ENCODE peak calls at places on chromosomes 5 and 9, in nine cellular contexts. One of them, this sample, is unnamed.

GRCh38 chr9:18795947-18796705 is 236.9 kb downstream of the SAXO1 start:
- DNase-seq in NCI-H2029 treated with DMSO at 0.1 percent for 48 hours: no peak
- DNase-seq in type B pancreatic cell: no peak
- DNase-seq in heart right ventricle: no peak
- DNase-seq in psoas muscle: no peak
- DNase-seq in fibroblast of mammary gland: peak
- DNase-seq in NCI-H1105 treated with DMSO at 0.1 percent for 48 hours: no peak
- DNase-seq in tibial artery: no peak
- DNase-seq in ACHN: no peak
- DNase-seq in this sample: no peak

GRCh38 chr5:149820536-149821503 is 90.7 kb downstream of the PPARGC1B start:
- DNase-seq in type B pancreatic cell: no peak
- DNase-seq in ACHN: no peak
- DNase-seq in fibroblast of mammary gland: no peak
- DNase-seq in heart right ventricle: no peak
- DNase-seq in NCI-H2029 treated with DMSO at 0.1 percent for 48 hours: no peak
- DNase-seq in NCI-H1105 treated with DMSO at 0.1 percent for 48 hours: no peak
- DNase-seq in psoas muscle: no peak
- DNase-seq in tibial artery: no peak
- DNase-seq in this sample: no peak

GRCh38 chr9:129685220-129685932 is 19.9 kb downstream of the PRRX2 start:
- DNase-seq in NCI-H1105 treated with DMSO at 0.1 percent for 48 hours: no peak
- DNase-seq in fibroblast of mammary gland: peak
- DNase-seq in tibial artery: no peak
- DNase-seq in ACHN: peak
- DNase-seq in type B pancreatic cell: no peak
- DNase-seq in psoas muscle: no peak
- DNase-seq in heart right ventricle: no peak
- DNase-seq in NCI-H2029 treated with DMSO at 0.1 percent for 48 hours: no peak
- DNase-seq in this sample: peak

GRCh38 chr5:127011961-127012644 is 18.3 kb downstream of the MARCHF3 start:
- DNase-seq in fibroblast of mammary gland: no peak
- DNase-seq in psoas muscle: no peak
- DNase-seq in ACHN: peak
- DNase-seq in heart right ventricle: no peak
- DNase-seq in tibial artery: no peak
- DNase-seq in NCI-H2029 treated with DMSO at 0.1 percent for 48 hours: no peak
- DNase-seq in NCI-H1105 treated with DMSO at 0.1 percent for 48 hours: no peak
- DNase-seq in type B pancreatic cell: no peak
- DNase-seq in this sample: no peak

GRCh38 chr5:141489841-141490240 is 960 bp downstream of the PCDHGC5 start:
- DNase-seq in NCI-H1105 treated with DMSO at 0.1 percent for 48 hours: no peak
- DNase-seq in NCI-H2029 treated with DMSO at 0.1 percent for 48 hours: no peak
- DNase-seq in ACHN: no peak
- DNase-seq in fibroblast of mammary gland: no peak
- DNase-seq in heart right ventricle: no peak
- DNase-seq in type B pancreatic cell: no peak
- DNase-seq in tibial artery: no peak
- DNase-seq in psoas muscle: no peak
- DNase-seq in this sample: no peak

GRCh38 chr5:9927106-9927505 is 297.0 kb upstream of the TAS2R1 start:
- DNase-seq in type B pancreatic cell: no peak
- DNase-seq in NCI-H2029 treated with DMSO at 0.1 percent for 48 hours: no peak
- DNase-seq in ACHN: no peak
- DNase-seq in psoas muscle: no peak
- DNase-seq in tibial artery: no peak
- DNase-seq in NCI-H1105 treated with DMSO at 0.1 percent for 48 hours: no peak
- DNase-seq in fibroblast of mammary gland: no peak
- DNase-seq in heart right ventricle: no peak
- DNase-seq in this sample: no peak

GRCh38 chr5:37730896-37731455 is 108.9 kb downstream of the GDNF start:
- DNase-seq in NCI-H1105 treated with DMSO at 0.1 percent for 48 hours: no peak
- DNase-seq in tibial artery: no peak
- DNase-seq in ACHN: no peak
- DNase-seq in psoas muscle: no peak
- DNase-seq in fibroblast of mammary gland: no peak
- DNase-seq in type B pancreatic cell: no peak
- DNase-seq in heart right ventricle: no peak
- DNase-seq in NCI-H2029 treated with DMSO at 0.1 percent for 48 hours: no peak
- DNase-seq in this sample: no peak

GRCh38 chr5:173670791-173671120 is 54.3 kb upstream of the BOD1 start:
- DNase-seq in fibroblast of mammary gland: no peak
- DNase-seq in ACHN: no peak
- DNase-seq in type B pancreatic cell: no peak
- DNase-seq in tibial artery: no peak
- DNase-seq in psoas muscle: no peak
- DNase-seq in NCI-H2029 treated with DMSO at 0.1 percent for 48 hours: no peak
- DNase-seq in NCI-H1105 treated with DMSO at 0.1 percent for 48 hours: no peak
- DNase-seq in heart right ventricle: no peak
- DNase-seq in this sample: no peak

GRCh38 chr9:75890541-75891276 is at the start of gene PCSK5:
- DNase-seq in NCI-H2029 treated with DMSO at 0.1 percent for 48 hours: no peak
- DNase-seq in fibroblast of mammary gland: peak
- DNase-seq in tibial artery: peak
- DNase-seq in type B pancreatic cell: peak
- DNase-seq in psoas muscle: peak
- DNase-seq in ACHN: peak
- DNase-seq in NCI-H1105 treated with DMSO at 0.1 percent for 48 hours: peak
- DNase-seq in heart right ventricle: peak
- DNase-seq in this sample: peak

GRCh38 chr5:41748631-41749030 is 121.6 kb downstream of the OXCT1 start:
- DNase-seq in type B pancreatic cell: no peak
- DNase-seq in psoas muscle: no peak
- DNase-seq in NCI-H1105 treated with DMSO at 0.1 percent for 48 hours: no peak
- DNase-seq in fibroblast of mammary gland: peak
- DNase-seq in heart right ventricle: no peak
- DNase-seq in ACHN: no peak
- DNase-seq in NCI-H2029 treated with DMSO at 0.1 percent for 48 hours: no peak
- DNase-seq in tibial artery: no peak
- DNase-seq in this sample: no peak

This sample was measured in H4.